ENCODE peak calls at places on chromosomes 16 and 17, in five cellular contexts. E is adrenal gland, V is body of pancreas, U is heart left ventricle, W is A549. X is an unnamed sample.

GRCh38 chr16:63617990-63618763 is 1503.7 kb downstream of the CDH11 start:
- DNase-seq in V (peak), E (no peak), U (peak), W (peak), X (no peak)

GRCh38 chr16:78667675-78668074 is 568.2 kb downstream of the WWOX start:
- DNase-seq in W (no peak), E (no peak), V (no peak), U (no peak), X (no peak)

GRCh38 chr17:82831041-82831817 is 8.6 kb downstream of the ZNF750 start:
- DNase-seq in W (no peak), E (no peak), U (no peak), V (no peak), X (no peak)

GRCh38 chr17:76147211-76148014 is 6.4 kb upstream of the FOXJ1 start:
- DNase-seq in V (no peak), W (no peak), E (no peak), U (peak), X (no peak)

GRCh38 chr16:84786605-84787302 is 33.0 kb upstream of the CRISPLD2 start:
- DNase-seq in U (no peak), E (no peak), V (peak), W (no peak), X (no peak)

GRCh38 chr17:43779145-43780125 is 658 bp upstream of the DUSP3 start:
- DNase-seq in W (peak), E (peak), U (peak), V (peak), X (no peak)

GRCh38 chr17:63095879-63096278 is 129.8 kb downstream of the TANC2 start:
- DNase-seq in E (no peak), V (no peak), W (no peak), U (no peak), X (no peak)

GRCh38 chr16:1920727-1921155 is 2.5 kb upstream of the HS3ST6 start:
- DNase-seq in V (peak), E (peak), U (no peak), W (peak), X (peak)

GRCh38 chr16:15950167-15950854 is 895 bp downstream of the ABCC1 start:
- DNase-seq in U (no peak), E (peak), W (no peak), V (peak), X (peak)

GRCh38 chr16:56601325-56601724 is 7.1 kb upstream of the MT2A start:
- DNase-seq in V (no peak), E (no peak), W (no peak), U (no peak), X (no peak)

GRCh38 chr17:57916925-57917858 is 38.0 kb downstream of the CUEDC1 start:
- DNase-seq in E (peak), W (peak), V (no peak), U (peak), X (no peak)

GRCh38 chr16:24036614-24037013 is 200.8 kb downstream of the PRKCB start:
- DNase-seq in U (no peak), W (peak), V (peak), E (peak), X (peak)

GRCh38 chr17:57819273-57819672 is 30.6 kb downstream of the MRPS23 start:
- DNase-seq in U (no peak), E (no peak), V (no peak), W (no peak), X (no peak)

GRCh38 chr16:28013392-28013791 is 50.1 kb downstream of the GSG1L start:
- DNase-seq in W (no peak), V (no peak), U (no peak), E (no peak), X (no peak)

GRCh38 chr16:80039777-80040176 is 439.2 kb upstream of the MAF start:
- DNase-seq in V (no peak), U (no peak), W (no peak), E (no peak), X (no peak)

GRCh38 chr17:53090770-53091169 is 732.0 kb upstream of the KIF2B start:
- DNase-seq in W (no peak), U (no peak), E (no peak), V (no peak), X (no peak)

GRCh38 chr17:70327723-70328122 is 158.4 kb downstream of the KCNJ2 start:
- DNase-seq in W (no peak), U (no peak), E (no peak), V (no peak), X (no peak)

GRCh38 chr17:27481327-27481726 is 25.1 kb downstream of the KSR1 start:
- DNase-seq in V (no peak), E (no peak), U (no peak), W (no peak), X (no peak)

GRCh38 chr16:56075732-56076131 is 115.6 kb upstream of the GNAO1 start:
- DNase-seq in U (no peak), E (no peak), V (no peak), W (no peak), X (no peak)

GRCh38 chr16:82091225-82091624 is 56.2 kb downstream of the HSD17B2 start:
- DNase-seq in E (no peak), U (no peak), V (no peak), W (no peak), X (no peak)

DNA sequence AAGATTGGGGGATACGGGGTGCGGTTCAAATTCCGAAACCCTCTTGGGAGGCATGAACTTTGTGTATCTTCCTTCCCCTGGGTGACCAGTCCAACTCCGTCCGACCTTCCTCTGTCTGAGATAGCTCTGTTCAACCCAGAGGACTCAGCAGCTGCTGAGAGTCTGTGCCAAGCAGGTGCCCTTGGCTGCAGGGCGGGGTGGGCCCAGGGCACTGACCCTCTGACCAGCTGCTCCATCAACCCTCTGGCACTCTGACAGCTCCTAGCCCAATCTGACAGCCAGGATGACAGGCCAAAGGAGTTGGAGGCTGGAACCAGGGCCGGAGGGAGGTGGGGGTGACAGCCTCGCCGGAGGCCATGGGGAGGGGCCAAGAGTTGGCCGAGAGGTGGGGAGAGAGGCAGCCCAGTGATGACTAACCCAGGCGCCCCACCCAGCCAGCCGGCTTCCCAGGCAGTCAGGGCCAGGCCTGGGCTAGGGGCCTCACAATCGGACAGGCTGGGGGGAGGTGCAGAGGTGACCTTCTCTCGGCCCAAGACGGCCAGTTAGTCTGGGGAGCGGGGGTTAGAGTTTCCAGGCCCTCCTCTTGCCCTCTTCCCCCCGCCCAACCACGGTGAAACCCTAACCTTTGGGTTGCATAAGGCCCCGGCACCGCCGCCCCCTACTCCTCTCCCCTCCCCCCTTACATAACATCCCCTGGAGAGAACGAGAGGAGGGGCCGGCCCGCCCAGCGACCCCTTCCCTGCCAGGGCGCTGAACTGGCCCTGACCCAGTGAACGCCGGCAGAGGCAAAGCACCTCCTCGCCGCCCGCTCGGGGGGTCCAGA is 5.0 kb upstream of the TLCD2 start:
- DNase-seq in W (peak), U (peak), V (peak), E (peak), X (peak)
- TF ChIP-seq POLR2A in W (no peak), U (peak), V (peak), E (peak), X (peak)

GRCh38 chr16:46690281-46691178 is 1.1 kb downstream of the ORC6 start:
- DNase-seq in V (no peak), U (no peak), W (no peak), E (no peak), X (peak)

GRCh38 chr16:46689492-46690280 is at the start of gene ORC6:
- DNase-seq in V (peak), W (peak), U (peak), E (peak), X (peak)

GRCh38 chr16:46688657-46689491 is at the start of gene VPS35:
- DNase-seq in W (peak), U (peak), E (peak), V (peak), X (peak)

GRCh38 chr16:46693598-46693997 is 4.1 kb downstream of the ORC6 start:
- DNase-seq in W (no peak), U (no peak), E (no peak), V (no peak), X (no peak)

DNA sequence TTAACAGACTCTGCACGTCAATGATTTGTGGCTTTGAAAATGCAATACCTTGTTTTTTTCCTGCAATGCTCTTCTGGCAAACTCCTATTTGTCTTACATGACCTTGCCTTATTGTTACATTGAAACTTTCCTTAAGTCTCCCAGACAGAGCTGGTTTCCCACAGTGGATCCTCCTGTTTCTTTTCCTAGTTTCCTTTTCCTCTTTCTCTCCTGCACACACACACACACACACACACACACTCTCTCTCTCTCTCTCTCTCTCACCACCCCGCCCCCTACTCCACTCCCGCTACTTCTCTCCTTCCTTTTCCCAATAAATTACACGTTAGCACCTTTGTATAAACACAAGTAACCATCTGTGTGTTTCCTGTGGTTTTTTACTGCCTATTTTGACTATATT is 2.3 kb downstream of the ORC6 start:
- DNase-seq in V (no peak), E (no peak), U (no peak), W (no peak), X (no peak)
- H3K4me3 ChIP-seq in V (no peak), E (no peak), U (no peak), W (peak), X (no peak)

GRCh38 chr17:15946611-15947120 is 1.7 kb downstream of the ADORA2B start:
- DNase-seq in U (no peak), V (no peak), E (peak), W (no peak), X (peak)

GRCh38 chr17:15945493-15946209 is 721 bp downstream of the ADORA2B start:
- DNase-seq in V (no peak), W (no peak), U (no peak), E (peak), X (peak)

GRCh38 chr17:15947331-15947730 is 2.4 kb downstream of the ADORA2B start:
- DNase-seq in U (no peak), E (no peak), V (no peak), W (no peak), X (peak)

GRCh38 chr17:15943971-15944719 is 785 bp upstream of the ADORA2B start:
- DNase-seq in W (no peak), E (no peak), U (no peak), V (no peak), X (no peak)

GRCh38 chr17:15944720-15945492 is at the start of gene ADORA2B:
- DNase-seq in E (peak), W (peak), V (peak), U (peak), X (peak)
- TF ChIP-seq POLR2A in E (no peak), W (peak), V (peak), U (no peak), X (peak)

DNA sequence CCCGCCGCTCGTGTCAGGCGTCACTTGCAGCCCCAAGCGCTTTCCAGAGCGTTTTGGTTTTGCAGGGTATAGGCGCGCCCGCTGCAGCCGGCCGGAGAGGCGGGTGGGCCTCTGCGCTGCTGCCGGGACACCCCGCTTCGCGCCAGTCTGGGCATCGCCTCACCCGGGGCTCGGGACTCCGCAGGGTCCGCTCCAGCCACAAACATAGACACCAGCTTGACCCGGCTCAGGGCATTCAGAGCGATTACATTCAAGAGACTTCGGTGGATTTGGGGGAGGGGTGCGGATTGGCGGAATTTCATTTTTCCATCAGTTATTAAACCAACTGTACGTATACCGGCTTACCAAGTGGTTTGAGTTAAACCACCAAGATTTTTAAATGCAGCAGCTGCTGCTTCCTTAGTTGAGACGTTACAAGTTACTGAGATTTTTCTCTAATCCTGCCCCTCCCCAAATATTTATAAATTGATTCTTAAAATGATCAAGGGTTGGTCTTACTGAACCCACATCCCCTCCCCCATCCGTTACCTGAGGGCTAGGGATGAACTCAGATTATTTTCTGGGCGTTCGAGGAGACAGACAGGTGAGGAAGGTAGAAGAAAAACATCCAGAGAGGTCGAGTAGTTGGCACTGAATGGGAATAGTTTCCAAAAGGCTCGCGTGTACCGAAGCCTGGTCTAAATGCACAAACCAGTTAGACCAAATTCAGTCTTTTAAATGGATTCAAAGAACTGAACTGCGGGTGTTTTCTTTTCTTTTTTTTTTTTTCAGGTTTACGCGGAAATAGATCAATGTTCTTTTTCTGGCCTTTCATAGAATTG is 1.5 kb downstream of the CRHR1 start:
- DNase-seq in W (no peak), E (no peak), U (no peak), V (no peak), X (no peak)
- H3K4me3 ChIP-seq in W (peak), E (peak), U (peak), V (no peak), X (no peak)

DNA sequence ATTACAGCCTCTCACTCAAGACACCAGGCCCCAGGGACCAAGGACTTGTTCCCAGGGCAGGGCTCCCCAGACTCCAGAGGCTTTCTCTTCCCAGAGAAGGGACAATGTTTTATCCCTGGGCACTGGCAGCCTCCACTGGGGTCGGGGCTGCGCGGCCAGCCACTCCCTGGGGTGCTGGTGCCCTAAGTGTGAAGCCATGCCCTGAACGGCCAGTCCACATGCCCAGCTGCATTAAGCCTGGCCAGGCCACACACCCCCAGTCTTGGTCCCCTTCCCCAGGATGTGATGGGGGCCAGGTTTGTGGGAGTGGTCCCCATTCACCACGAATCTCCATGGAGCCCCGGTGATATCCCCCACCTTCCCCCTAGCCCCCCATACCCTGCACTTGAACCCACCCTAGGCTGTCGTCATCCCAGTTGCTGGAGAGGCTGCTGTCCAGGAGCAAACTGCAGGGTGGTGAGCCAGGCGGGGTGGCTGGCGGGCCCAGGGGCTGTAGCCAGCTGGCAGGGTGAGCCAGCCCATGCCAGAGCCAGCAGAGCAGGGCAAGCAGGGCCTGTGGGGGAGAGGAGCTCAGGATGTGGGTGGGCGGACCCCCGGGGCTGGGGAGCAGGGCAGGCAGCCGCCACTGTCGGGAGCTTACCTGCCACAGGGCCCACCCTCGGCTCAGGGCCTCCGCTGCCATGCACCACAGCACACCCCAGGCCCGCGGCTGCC is 4.6 kb downstream of the PAQR4 start:
- DNase-seq in W (no peak), V (no peak), E (no peak), U (no peak), X (no peak)
- TF ChIP-seq POLR2A in W (no peak), V (no peak), E (no peak), U (no peak), X (no peak)

DNA sequence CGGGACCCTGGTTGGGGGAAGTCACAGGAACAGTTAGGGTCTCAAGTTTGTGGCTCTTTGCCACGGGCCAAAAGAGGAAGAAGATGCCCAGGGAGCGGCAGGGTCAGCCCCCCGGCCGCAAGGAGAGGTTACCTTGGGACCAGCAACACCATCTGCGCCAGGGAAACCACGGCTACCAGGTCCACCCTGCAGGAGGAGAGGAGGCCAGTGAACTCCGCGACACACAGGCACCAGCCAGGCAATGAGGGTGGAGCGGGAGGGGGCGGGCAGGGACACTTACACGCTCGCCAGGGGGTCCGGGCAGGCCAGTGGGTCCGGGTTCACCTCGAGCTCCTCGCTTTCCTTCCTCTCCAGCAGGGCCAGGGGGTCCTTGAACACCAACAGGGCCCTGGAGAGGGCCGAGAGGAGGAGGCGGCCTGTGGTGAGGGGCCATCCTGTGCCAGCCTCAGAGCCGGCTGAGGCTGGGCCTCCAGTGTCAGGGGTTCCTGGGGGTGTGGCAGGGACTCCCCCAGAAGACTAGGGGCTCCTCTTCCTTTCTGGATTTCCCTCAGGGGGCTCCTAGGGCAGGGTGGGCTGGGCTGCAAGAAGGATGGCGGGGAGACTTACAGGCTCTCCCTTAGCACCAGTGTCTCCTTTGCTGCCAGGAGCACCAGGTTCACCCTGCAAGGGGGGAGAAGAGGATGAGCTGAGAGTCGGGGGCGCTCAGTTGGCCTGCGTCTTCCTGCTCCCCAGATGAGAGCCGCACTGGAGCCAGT is 6.8 kb downstream of the COL1A1 start:
- DNase-seq in V (no peak), E (no peak), U (no peak), W (no peak), X (no peak)
- H3K4me3 ChIP-seq in V (no peak), E (no peak), U (no peak), W (no peak), X (no peak)

GRCh38 chr17:4789951-4790704 is 1.4 kb downstream of the GLTPD2 start:
- DNase-seq in V (peak), W (peak), U (peak), E (peak), X (peak)
- TF ChIP-seq POLR2A in V (peak), W (peak), U (no peak), E (peak), X (peak)

DNA sequence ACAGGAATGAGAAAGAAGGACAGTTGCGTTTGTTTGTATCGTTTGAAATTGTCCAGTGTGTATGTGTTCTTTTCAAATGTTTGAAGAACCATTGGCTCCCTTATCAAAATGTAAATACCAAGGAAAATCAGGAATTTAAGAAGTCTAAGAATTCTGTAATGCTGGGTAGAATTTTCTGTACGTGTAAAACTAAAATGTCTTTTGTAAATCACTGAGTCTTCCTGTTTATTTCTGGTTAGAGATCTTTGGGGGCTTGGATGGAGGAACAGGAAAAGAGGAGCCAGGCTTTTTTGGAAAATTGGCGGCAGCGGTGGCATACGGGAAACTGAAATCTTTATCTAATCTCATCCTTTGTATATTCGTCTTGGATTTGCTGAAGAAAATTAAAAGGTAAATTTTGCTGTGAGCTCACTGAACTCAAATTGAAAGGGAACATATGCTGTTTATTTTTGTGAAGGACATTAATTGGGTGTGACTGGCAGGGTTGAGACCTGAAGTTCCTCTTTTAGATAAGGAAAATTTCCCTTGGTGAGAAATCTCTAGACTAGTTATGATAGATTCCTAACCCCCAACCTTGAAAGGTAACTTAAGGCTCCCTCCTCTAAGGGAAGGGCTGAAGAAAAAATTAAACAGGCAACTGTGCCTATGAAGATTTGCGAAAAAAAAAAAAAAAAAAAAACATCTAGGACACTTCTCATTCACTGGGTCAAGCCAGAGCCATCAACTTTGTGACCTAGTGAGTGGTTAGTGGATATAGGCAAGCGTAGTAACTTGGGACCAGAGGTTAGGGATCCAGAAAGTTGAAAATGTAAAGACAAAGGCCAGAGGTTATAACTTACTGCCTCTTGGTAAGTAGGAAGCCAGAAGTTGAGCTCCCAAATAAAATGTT is 10.8 kb downstream of the TAT start:
- DNase-seq in W (no peak), V (no peak), U (no peak), E (no peak), X (no peak)
- H3K4me3 ChIP-seq in W (peak), V (no peak), U (peak), E (peak), X (no peak)

X was measured in transverse colon.